ENCODE peak calls at places on chromosomes 2 and 18, in four cellular contexts. W, G, N and X are unnamed samples. For H3K79me2, the result is how much of the 10 kb centered on the place peaks cover.

GRCh38 chr18:48546411-48546810 is 7.6 kb downstream of the CTIF start:
- DNase-seq in N (peak), G (no peak), W (no peak), X (peak)

GRCh38 chr2:99380376-99381010 is 43.3 kb downstream of the EIF5B start:
- DNase-seq in W (peak), G (no peak), N (no peak), X (peak)

GRCh38 chr2:117523267-117523666 is 291.2 kb upstream of the DDX18 start:
- DNase-seq in N (peak), W (no peak), G (peak), X (no peak)

GRCh38 chr18:79871481-79872091 is 73.8 kb downstream of the KCNG2 start:
- DNase-seq in N (no peak), G (no peak), W (no peak), X (no peak)

GRCh38 chr18:47141289-47141688 is 9.0 kb downstream of the HDHD2 start:
- DNase-seq in N (no peak), G (no peak), W (no peak), X (no peak)

GRCh38 chr18:60541661-60542060 is 169.1 kb upstream of the MC4R start:
- DNase-seq in G (no peak), W (no peak), N (no peak), X (no peak)

GRCh38 chr2:188327518-188328205 is 36.0 kb downstream of the GULP1 start:
- DNase-seq in W (no peak), G (no peak), N (no peak), X (no peak)

GRCh38 chr18:11398625-11399024 is 210.8 kb upstream of the SLC35G4 start:
- DNase-seq in W (peak), N (no peak), G (peak), X (peak)

GRCh38 chr2:31247671-31248070 is 13.7 kb downstream of the EHD3 start:
- DNase-seq in G (no peak), N (no peak), W (no peak), X (no peak)

GRCh38 chr2:144515425-144515693 is 4.6 kb downstream of the ZEB2 start:
- DNase-seq in W (no peak), N (no peak), G (no peak), X (no peak)
- H3K4me3 ChIP-seq in W (peak), N (peak), G (no peak), X (peak)

GRCh38 chr2:37223131-37223530 is 8.3 kb downstream of the CEBPZ start:
- DNase-seq in W (no peak), G (no peak), N (no peak), X (no peak)
- H3K79me2 ChIP-seq in W (half or more), G (under half), N (under half), X (under half)

DNA sequence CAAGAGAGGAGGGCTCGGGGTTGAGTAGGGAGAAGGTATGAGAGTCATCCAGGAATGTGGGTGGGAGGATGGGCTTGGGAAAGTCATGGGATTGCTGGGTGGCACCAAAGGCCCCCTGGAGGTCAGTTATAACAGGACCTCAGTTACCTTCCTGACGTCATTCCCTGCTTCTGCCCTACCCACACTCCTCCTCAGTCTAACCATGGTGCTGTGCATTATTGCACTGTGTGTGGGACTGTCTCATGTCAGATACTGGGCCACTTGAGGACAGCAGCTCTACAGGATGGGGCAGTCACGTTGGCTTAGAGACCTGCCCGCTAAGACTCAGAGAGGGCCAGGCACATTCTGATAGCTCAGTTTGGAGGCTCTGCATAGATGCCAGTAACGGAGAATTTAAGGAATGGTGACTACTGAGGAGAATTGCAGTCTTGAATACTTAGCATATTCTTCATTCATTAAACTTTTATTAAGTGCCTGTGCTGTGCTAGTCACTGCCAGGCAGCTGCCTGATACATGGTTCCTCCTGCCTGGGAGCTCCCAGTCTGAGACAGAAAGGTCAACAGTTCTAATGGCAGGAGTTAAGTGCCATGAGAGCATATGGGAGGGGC is 90.5 kb downstream of the LAMA3 start:
- DNase-seq in N (peak), G (peak), W (peak), X (no peak)
- TF ChIP-seq CTCF in N (no peak), G (peak), W (peak), X (no peak)

GRCh38 chr18:37254256-37254880 is 311.2 kb downstream of the CELF4 start:
- DNase-seq in W (peak), N (peak), G (no peak), X (no peak)
- H3K4me3 ChIP-seq in W (peak), N (peak), G (peak), X (no peak)

DNA sequence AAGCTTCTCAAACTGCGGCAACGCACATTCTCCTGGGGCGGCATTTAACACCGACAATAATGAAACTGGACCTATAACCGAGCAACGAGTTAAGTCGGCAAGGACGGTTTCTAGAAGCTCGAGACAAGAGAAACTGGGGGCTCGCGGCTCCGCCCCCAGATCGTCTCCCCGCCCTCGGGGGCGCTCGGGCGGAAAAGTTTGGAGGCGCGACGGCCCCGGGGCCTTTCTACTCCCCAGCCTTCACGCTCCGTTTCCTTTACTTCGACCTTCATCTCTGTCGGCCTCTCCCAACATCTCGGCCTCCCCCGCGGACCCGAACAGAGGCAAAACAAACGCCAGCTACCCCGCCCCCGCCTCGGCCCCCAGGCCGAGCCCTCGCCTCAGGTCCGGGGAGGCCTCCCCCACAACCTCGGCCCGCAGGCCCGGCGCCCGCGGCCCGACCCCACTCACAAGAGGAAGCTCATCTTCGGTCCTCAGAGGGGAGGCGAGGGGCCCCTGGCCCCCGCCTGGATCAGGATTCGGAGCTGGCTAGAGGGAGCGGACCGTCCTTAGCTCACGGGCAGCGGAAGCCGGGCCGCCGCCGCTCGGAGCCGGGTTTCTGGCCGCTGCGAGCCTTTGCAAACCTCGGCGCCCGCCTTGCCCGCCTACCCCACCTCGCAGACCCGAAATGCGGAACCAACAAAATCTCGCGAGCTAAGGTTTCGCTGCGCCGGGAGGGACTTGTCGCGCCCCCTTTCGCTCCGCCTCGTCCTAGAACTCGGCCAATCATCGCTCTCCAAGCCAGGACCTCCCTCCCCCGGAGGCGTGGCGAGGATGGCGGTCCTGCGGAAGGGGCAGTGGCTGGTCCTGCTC is at the start of gene MOB1A:
- DNase-seq in W (peak), N (peak), G (peak), X (peak)
- H3K79me2 ChIP-seq in W (under half), N (under half), G (under half), X (under half)

GRCh38 chr2:172995323-172996244 is 80.1 kb upstream of the MAP3K20 start:
- DNase-seq in N (peak), W (peak), G (peak), X (peak)
- TF ChIP-seq CTCF in N (no peak), W (peak), G (peak), X (no peak)

DNA sequence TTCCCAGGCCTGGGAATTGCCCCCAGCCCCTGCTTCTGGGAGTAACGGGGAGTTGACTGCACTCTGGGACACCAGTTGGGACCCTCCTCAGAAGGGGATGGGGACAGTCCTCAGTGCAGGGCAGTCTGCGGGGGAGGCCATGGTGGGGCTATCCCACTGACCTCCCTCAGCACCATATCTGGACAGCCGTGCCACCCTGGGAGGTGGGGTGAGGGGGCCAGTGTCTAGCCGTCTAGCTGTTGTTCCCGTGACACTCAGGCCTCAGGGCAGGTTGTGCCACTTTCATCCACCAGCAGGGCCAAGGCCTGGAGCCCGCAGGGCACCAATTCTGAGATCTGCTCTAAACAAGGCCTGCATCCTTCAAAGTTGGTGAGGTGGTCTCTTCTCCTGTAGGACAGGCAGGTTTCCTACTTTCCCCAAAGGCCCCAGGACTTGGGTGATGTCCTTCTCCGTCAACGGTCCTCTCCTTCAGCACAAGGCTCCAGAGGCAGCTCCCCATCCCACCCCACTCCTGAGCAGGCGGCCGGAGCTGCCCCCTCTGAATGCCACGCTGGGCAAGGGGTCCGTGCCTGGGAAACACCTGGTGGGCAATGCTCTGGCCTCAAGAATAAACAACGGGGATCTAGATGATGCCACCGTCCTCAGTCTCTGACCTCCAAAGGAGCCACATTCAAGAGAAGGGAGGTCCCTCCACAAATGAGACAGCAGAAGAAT is 43.0 kb upstream of the PTMA start:
- DNase-seq in W (no peak), N (no peak), G (no peak), X (no peak)
- H3K4me3 ChIP-seq in W (no peak), N (no peak), G (no peak), X (no peak)